ENCODE peak calls at places on chromosomes 6 and 20, in six cellular contexts. A is T follicular helper cell; L is anterior cingulate cortex; G is activated CD4-positive, alpha-beta T cell treated with anti-CD3 and anti-CD28 coated beads, Interleukin-2, amount 10 ng/mL, durations not matched to agents 7 days and 5 days; D is stimulated activated CD8-positive, alpha-beta memory T cell treated with anti-CD3 and anti-CD28 coated beads, Interleukin-15, amount 100 ng/mL, for 1 hour; R is progenitor cell of endocrine pancreas. T is an unnamed sample.

GRCh38 chr6:137570307-137570832 is 76.2 kb upstream of the OLIG3 start:
- DNase-seq in A (no peak), G (no peak), R (no peak), D (no peak), L (no peak), T (no peak)

GRCh38 chr20:57394087-57395082 is 3.2 kb downstream of the RBM38 start:
- DNase-seq in G (no peak), L (no peak), R (no peak), D (no peak), A (no peak), T (no peak)

GRCh38 chr6:170210651-170211403 is 80.1 kb downstream of the DLL1 start:
- DNase-seq in D (no peak), G (peak), L (no peak), A (no peak), R (no peak), T (no peak)

GRCh38 chr20:58890454-58891075 is 38.0 kb downstream of the GNAS start:
- DNase-seq in G (peak), R (peak), D (peak), A (peak), L (peak), T (peak)

GRCh38 chr6:73036689-73037088 is 188.6 kb downstream of the KHDC1L start:
- DNase-seq in A (no peak), D (no peak), R (no peak), L (no peak), G (no peak), T (no peak)

GRCh38 chr6:82251942-82252341 is 4.4 kb upstream of the IBTK start:
- DNase-seq in D (no peak), G (peak), A (no peak), R (no peak), L (no peak), T (peak)

GRCh38 chr6:12823847-12824246 is 107.3 kb downstream of the PHACTR1 start:
- DNase-seq in D (no peak), R (no peak), G (no peak), A (no peak), L (no peak), T (no peak)

GRCh38 chr6:107604549-107604948 is 114.6 kb downstream of the SOBP start:
- DNase-seq in R (no peak), G (no peak), D (no peak), A (no peak), L (no peak), T (no peak)

GRCh38 chr6:63599243-63599642 is 27.0 kb downstream of the LOC128125822 start:
- DNase-seq in D (no peak), A (no peak), G (no peak), R (no peak), L (no peak), T (no peak)

GRCh38 chr6:87907521-87907920 is 140.1 kb upstream of the SPACA1 start:
- DNase-seq in L (no peak), R (no peak), A (no peak), G (peak), D (no peak), T (no peak)

GRCh38 chr6:167549187-167549586 is 224.3 kb downstream of the TTLL2 start:
- DNase-seq in A (no peak), L (peak), D (no peak), R (no peak), G (no peak), T (no peak)

GRCh38 chr6:158662607-158663464 is 13.0 kb downstream of the SYTL3 start:
- DNase-seq in R (no peak), L (no peak), A (no peak), G (no peak), D (no peak), T (no peak)

GRCh38 chr20:56636701-56637100 is 7.6 kb downstream of the TFAP2C start:
- DNase-seq in G (no peak), R (no peak), D (no peak), A (no peak), L (no peak), T (no peak)

GRCh38 chr20:15336011-15336410 is 998.6 kb upstream of the FLRT3 start:
- DNase-seq in R (no peak), L (no peak), G (no peak), D (no peak), A (no peak), T (no peak)

GRCh38 chr6:7833753-7834075 is 76.9 kb downstream of the TXNDC5 start:
- DNase-seq in G (no peak), A (no peak), D (no peak), L (no peak), R (no peak), T (no peak)

GRCh38 chr6:79946242-79946641 is 1.1 kb downstream of the ELOVL4 start:
- DNase-seq in A (no peak), L (no peak), R (no peak), D (no peak), G (peak), T (peak)

GRCh38 chr20:63320041-63320511 is 27.1 kb downstream of the COL20A1 start:
- DNase-seq in R (no peak), A (no peak), G (no peak), L (no peak), D (no peak), T (no peak)

GRCh38 chr6:46925563-46926253 is 4.0 kb upstream of the ADGRF5 start:
- DNase-seq in R (no peak), A (no peak), G (no peak), L (no peak), D (no peak), T (no peak)

GRCh38 chr6:142903806-142904205 is 41.2 kb downstream of the HIVEP2 start:
- DNase-seq in R (no peak), G (no peak), A (no peak), L (no peak), D (no peak), T (no peak)

GRCh38 chr20:3227511-3227910 is 11.5 kb downstream of the SLC4A11 start:
- DNase-seq in R (no peak), D (no peak), G (no peak), L (no peak), A (no peak), T (no peak)

GRCh38 chr6:21800948-21801438 is 207.4 kb downstream of the SOX4 start:
- DNase-seq in G (no peak), R (no peak), D (no peak), L (no peak), A (no peak), T (no peak)

GRCh38 chr20:35947907-35948306 is 6.4 kb downstream of the SCAND1 start:
- DNase-seq in L (no peak), R (no peak), D (no peak), G (no peak), A (no peak), T (no peak)

GRCh38 chr6:157068691-157069228 is 254.6 kb downstream of the TMEM242 start:
- DNase-seq in G (no peak), R (no peak), D (no peak), A (no peak), L (no peak), T (no peak)

GRCh38 chr20:1533059-1533458 is 24.4 kb downstream of the SIRPD start:
- DNase-seq in A (no peak), G (peak), D (no peak), R (no peak), L (no peak), T (no peak)

GRCh38 chr6:156427345-156427744 is 349.8 kb upstream of the ARID1B start:
- DNase-seq in L (peak), D (no peak), G (no peak), R (no peak), A (no peak), T (no peak)

GRCh38 chr6:144310761-144311160 is 25.6 kb downstream of the UTRN start:
- DNase-seq in R (no peak), L (no peak), A (no peak), D (no peak), G (peak), T (no peak)

GRCh38 chr20:24742436-24742835 is 206.6 kb upstream of the CST7 start:
- DNase-seq in G (no peak), D (no peak), R (no peak), L (no peak), A (no peak), T (no peak)

GRCh38 chr6:15941168-15941567 is 187.7 kb upstream of the MYLIP start:
- DNase-seq in L (no peak), D (no peak), A (no peak), R (no peak), G (no peak), T (no peak)

GRCh38 chr6:5517781-5518180 is 256.5 kb downstream of the FARS2 start:
- DNase-seq in A (no peak), G (peak), D (no peak), L (no peak), R (no peak), T (no peak)

GRCh38 chr6:4474810-4475209 is 301.4 kb upstream of the CDYL start:
- DNase-seq in L (no peak), D (no peak), A (no peak), R (no peak), G (no peak), T (no peak)

GRCh38 chr20:14332796-14333345 is 4.5 kb downstream of the FLRT3 start:
- DNase-seq in R (no peak), A (no peak), D (no peak), L (no peak), G (no peak), T (peak)

GRCh38 chr20:46857061-46857831 is 37.4 kb upstream of the EYA2 start:
- DNase-seq in A (no peak), R (no peak), L (no peak), D (no peak), G (no peak), T (no peak)

GRCh38 chr20:48831702-48832422 is 4.1 kb upstream of the PREX1 start:
- DNase-seq in R (no peak), G (no peak), L (no peak), D (no peak), A (no peak), T (no peak)

GRCh38 chr6:159313023-159313422 is 143.8 kb downstream of the FNDC1 start:
- DNase-seq in D (no peak), R (no peak), G (no peak), A (no peak), L (no peak), T (no peak)

GRCh38 chr6:34011298-34011697 is 134.6 kb downstream of the GRM4 start:
- DNase-seq in G (no peak), R (no peak), D (no peak), A (no peak), L (no peak), T (no peak)

GRCh38 chr6:168032383-168032760 is 34.9 kb downstream of the KIF25 start:
- DNase-seq in D (no peak), L (no peak), G (no peak), A (no peak), R (no peak), T (no peak)